ENCODE peak calls at places on chromosomes 2 and 18, in five cellular contexts. L is hypothalamus; J is HT1080; Z is activated CD4-positive, alpha-beta T cell treated with anti-CD3 and anti-CD28 coated beads, Interleukin-2, amount 10 ng/mL, durations not matched to agents 7 days and 5 days; A is NCI-H748 treated with DMSO at 0.1 percent for 48 hours. E is an unnamed sample.

GRCh38 chr2:240143801-240144648 is 3.6 kb upstream of the OTOS start:
- DNase-seq in J (peak), Z (peak), L (peak), A (peak), E (peak)

GRCh38 chr2:198383392-198383791 is 579.0 kb downstream of the PLCL1 start:
- DNase-seq in A (no peak), J (peak), L (no peak), Z (no peak), E (no peak)

GRCh38 chr2:191043438-191043837 is 29.5 kb upstream of the STAT1 start:
- DNase-seq in A (no peak), J (no peak), L (no peak), Z (no peak), E (peak)

GRCh38 chr2:19971691-19972090 is 18.2 kb downstream of the WDR35 start:
- DNase-seq in J (no peak), L (no peak), Z (peak), A (no peak), E (no peak)

GRCh38 chr18:69518989-69519388 is 118.3 kb downstream of the DOK6 start:
- DNase-seq in Z (no peak), A (no peak), L (no peak), J (no peak), E (no peak)

GRCh38 chr2:224222320-224222719 is 179.6 kb downstream of the FAM124B start:
- DNase-seq in A (no peak), Z (no peak), L (no peak), J (peak), E (no peak)

GRCh38 chr2:101016-101415 is 54.7 kb upstream of the FAM110C start:
- DNase-seq in Z (no peak), A (no peak), J (no peak), L (no peak), E (no peak)

GRCh38 chr2:32591669-32592463 is 36.0 kb upstream of the TTC27 start:
- DNase-seq in L (no peak), J (peak), A (no peak), Z (peak), E (no peak)

GRCh38 chr2:37602702-37603101 is 68.7 kb downstream of the CDC42EP3 start:
- DNase-seq in J (no peak), L (no peak), A (no peak), Z (no peak), E (no peak)

GRCh38 chr2:46268986-46269385 is 28.2 kb upstream of the EPAS1 start:
- DNase-seq in Z (no peak), A (no peak), J (peak), L (no peak), E (no peak)

GRCh38 chr2:10894264-10894935 is 17.3 kb upstream of the KCNF1 start:
- DNase-seq in A (no peak), Z (no peak), L (no peak), J (no peak), E (no peak)

GRCh38 chr18:42306208-42306980 is 351.4 kb downstream of the PIK3C3 start:
- DNase-seq in A (no peak), J (peak), L (no peak), Z (no peak), E (no peak)

GRCh38 chr18:13433685-13434084 is 215.1 kb downstream of the LDLRAD4 start:
- DNase-seq in L (no peak), J (no peak), Z (no peak), A (no peak), E (no peak)

GRCh38 chr2:70498054-70498453 is 55.6 kb downstream of the TGFA start:
- DNase-seq in A (no peak), Z (no peak), J (no peak), L (no peak), E (peak)

GRCh38 chr2:105249181-105249580 is 7.6 kb downstream of the GPR45 start:
- DNase-seq in Z (no peak), A (no peak), J (no peak), L (no peak), E (no peak)

GRCh38 chr2:156211318-156211717 is 121.2 kb downstream of the NR4A2 start:
- DNase-seq in Z (no peak), J (no peak), L (no peak), A (no peak), E (no peak)

GRCh38 chr2:178478442-178479274 is at the start of gene FKBP7:
- DNase-seq in A (peak), J (peak), Z (peak), L (peak), E (peak)

GRCh38 chr2:108911807-108912628 is 77.0 kb downstream of the EDAR start:
- DNase-seq in A (no peak), L (no peak), J (no peak), Z (no peak), E (no peak)

GRCh38 chr2:109446531-109447131 is 167.1 kb downstream of the SEPTIN10 start:
- DNase-seq in J (no peak), Z (no peak), A (no peak), L (no peak), E (no peak)

GRCh38 chr2:173159794-173160463 is 84.3 kb downstream of the MAP3K20 start:
- DNase-seq in A (no peak), J (peak), Z (no peak), L (no peak), E (peak)

GRCh38 chr2:230085201-230085600 is 16.5 kb upstream of the SLC16A14 start:
- DNase-seq in Z (no peak), A (no peak), J (no peak), L (no peak), E (no peak)

GRCh38 chr2:226130192-226130591 is 669.4 kb downstream of the IRS1 start:
- DNase-seq in Z (no peak), J (no peak), A (no peak), L (no peak), E (no peak)

GRCh38 chr2:133734699-133735098 is 166.4 kb upstream of the NCKAP5 start:
- DNase-seq in L (no peak), A (no peak), Z (no peak), J (no peak), E (no peak)

GRCh38 chr18:61841709-61842108 is 51.1 kb downstream of the RNF152 start:
- DNase-seq in Z (no peak), J (no peak), L (no peak), A (no peak), E (no peak)

GRCh38 chr2:15748736-15749323 is 157.2 kb downstream of the DDX1 start:
- DNase-seq in J (peak), A (no peak), L (no peak), Z (peak), E (no peak)

GRCh38 chr2:240244543-240244942 is 104.1 kb upstream of the OTOS start:
- DNase-seq in J (no peak), L (no peak), A (no peak), Z (no peak), E (no peak)

GRCh38 chr2:172927381-172928357 is 148.0 kb upstream of the MAP3K20 start:
- DNase-seq in J (no peak), Z (no peak), L (no peak), A (no peak), E (no peak)